ENCODE peak calls at places on chromosomes 6 and 20, in seven cellular contexts. One of them, this sample, is unnamed.

GRCh38 chr6:35719830-35720733 is 16.8 kb upstream of the ARMC12 start:
- DNase-seq in A549: no peak
- DNase-seq in H1: no peak
- DNase-seq in transverse colon: peak
- DNase-seq in sigmoid colon: peak
- DNase-seq in stomach: no peak
- DNase-seq in ovary: peak
- DNase-seq in this sample: no peak

GRCh38 chr20:32972181-32973076 is 31.8 kb downstream of the SUN5 start:
- DNase-seq in sigmoid colon: peak
- DNase-seq in H1: no peak
- DNase-seq in A549: no peak
- DNase-seq in stomach: no peak
- DNase-seq in ovary: no peak
- DNase-seq in transverse colon: peak
- DNase-seq in this sample: no peak

GRCh38 chr6:119351005-119351394 is 1.4 kb upstream of the MAN1A1 start:
- DNase-seq in ovary: no peak
- DNase-seq in A549: no peak
- DNase-seq in H1: no peak
- DNase-seq in stomach: no peak
- DNase-seq in transverse colon: no peak
- DNase-seq in sigmoid colon: no peak
- DNase-seq in this sample: no peak

GRCh38 chr20:21161926-21162325 is 36.0 kb downstream of the KIZ start:
- DNase-seq in H1: no peak
- DNase-seq in ovary: no peak
- DNase-seq in stomach: no peak
- DNase-seq in A549: no peak
- DNase-seq in sigmoid colon: no peak
- DNase-seq in transverse colon: no peak
- DNase-seq in this sample: no peak

GRCh38 chr6:81929828-81930227 is 177.3 kb upstream of the TENT5A start:
- DNase-seq in A549: no peak
- DNase-seq in ovary: no peak
- DNase-seq in H1: no peak
- DNase-seq in transverse colon: no peak
- DNase-seq in stomach: no peak
- DNase-seq in sigmoid colon: no peak
- DNase-seq in this sample: no peak

GRCh38 chr6:144063744-144064401 is 31.5 kb downstream of the SF3B5 start:
- DNase-seq in sigmoid colon: peak
- DNase-seq in transverse colon: peak
- DNase-seq in stomach: peak
- DNase-seq in A549: peak
- DNase-seq in ovary: peak
- DNase-seq in H1: no peak
- DNase-seq in this sample: peak

GRCh38 chr6:147297663-147298313 is 93.6 kb downstream of the STXBP5 start:
- DNase-seq in A549: no peak
- DNase-seq in H1: no peak
- DNase-seq in stomach: no peak
- DNase-seq in transverse colon: no peak
- DNase-seq in sigmoid colon: no peak
- DNase-seq in ovary: no peak
- DNase-seq in this sample: no peak

GRCh38 chr6:52741872-52742271 is 21.4 kb downstream of the GSTA2 start:
- DNase-seq in A549: no peak
- DNase-seq in sigmoid colon: no peak
- DNase-seq in transverse colon: no peak
- DNase-seq in H1: no peak
- DNase-seq in stomach: no peak
- DNase-seq in ovary: no peak
- DNase-seq in this sample: no peak

GRCh38 chr6:73798592-73798991 is 102.6 kb downstream of the CD109 start:
- DNase-seq in sigmoid colon: peak
- DNase-seq in stomach: no peak
- DNase-seq in ovary: no peak
- DNase-seq in H1: no peak
- DNase-seq in transverse colon: peak
- DNase-seq in A549: peak
- DNase-seq in this sample: peak

GRCh38 chr6:98976674-98977365 is 29.1 kb upstream of the FBXL4 start:
- DNase-seq in stomach: no peak
- DNase-seq in A549: no peak
- DNase-seq in sigmoid colon: no peak
- DNase-seq in ovary: no peak
- DNase-seq in transverse colon: no peak
- DNase-seq in H1: no peak
- DNase-seq in this sample: no peak

GRCh38 chr20:41436679-41437078 is 70.1 kb upstream of the EMILIN3 start:
- DNase-seq in ovary: no peak
- DNase-seq in sigmoid colon: no peak
- DNase-seq in stomach: no peak
- DNase-seq in transverse colon: no peak
- DNase-seq in A549: no peak
- DNase-seq in H1: no peak
- DNase-seq in this sample: no peak

GRCh38 chr6:139336488-139336887 is 38.0 kb downstream of the CITED2 start:
- DNase-seq in stomach: peak
- DNase-seq in sigmoid colon: no peak
- DNase-seq in ovary: peak
- DNase-seq in H1: no peak
- DNase-seq in transverse colon: peak
- DNase-seq in A549: no peak
- DNase-seq in this sample: no peak

GRCh38 chr20:38890497-38890818 is 35.8 kb upstream of the FAM83D start:
- DNase-seq in transverse colon: no peak
- DNase-seq in stomach: no peak
- DNase-seq in ovary: no peak
- DNase-seq in sigmoid colon: no peak
- DNase-seq in A549: no peak
- DNase-seq in H1: no peak
- DNase-seq in this sample: no peak

GRCh38 chr6:41427642-41428401 is 92.4 kb downstream of the NCR2 start:
- DNase-seq in A549: no peak
- DNase-seq in ovary: peak
- DNase-seq in H1: peak
- DNase-seq in stomach: peak
- DNase-seq in sigmoid colon: peak
- DNase-seq in transverse colon: peak
- DNase-seq in this sample: no peak

GRCh38 chr20:33022733-33023438 is 8.6 kb upstream of the BPIFB6 start:
- DNase-seq in transverse colon: no peak
- DNase-seq in sigmoid colon: no peak
- DNase-seq in H1: no peak
- DNase-seq in A549: no peak
- DNase-seq in stomach: no peak
- DNase-seq in ovary: no peak
- DNase-seq in this sample: no peak

GRCh38 chr6:118216751-118217150 is 309.7 kb downstream of the SLC35F1 start:
- DNase-seq in H1: no peak
- DNase-seq in A549: no peak
- DNase-seq in transverse colon: no peak
- DNase-seq in ovary: no peak
- DNase-seq in sigmoid colon: no peak
- DNase-seq in stomach: no peak
- DNase-seq in this sample: no peak

GRCh38 chr6:140660295-140660694 is 1285.8 kb upstream of the CITED2 start:
- DNase-seq in sigmoid colon: no peak
- DNase-seq in A549: no peak
- DNase-seq in stomach: no peak
- DNase-seq in transverse colon: no peak
- DNase-seq in H1: no peak
- DNase-seq in ovary: no peak
- DNase-seq in this sample: no peak

GRCh38 chr6:6730831-6731230 is 142.3 kb downstream of the LY86 start:
- DNase-seq in sigmoid colon: peak
- DNase-seq in ovary: no peak
- DNase-seq in transverse colon: no peak
- DNase-seq in H1: no peak
- DNase-seq in A549: no peak
- DNase-seq in stomach: no peak
- DNase-seq in this sample: no peak

GRCh38 chr20:50493881-50494253 is 16.3 kb upstream of the PTPN1 start:
- DNase-seq in sigmoid colon: no peak
- DNase-seq in A549: no peak
- DNase-seq in H1: no peak
- DNase-seq in stomach: no peak
- DNase-seq in ovary: peak
- DNase-seq in transverse colon: no peak
- DNase-seq in this sample: no peak

GRCh38 chr20:43583982-43584432 is 6.7 kb upstream of the IFT52 start:
- DNase-seq in A549: no peak
- DNase-seq in transverse colon: peak
- DNase-seq in stomach: peak
- DNase-seq in ovary: peak
- DNase-seq in H1: no peak
- DNase-seq in sigmoid colon: no peak
- DNase-seq in this sample: peak

GRCh38 chr20:50292324-50293243 is 102.0 kb downstream of the CEBPB start:
- DNase-seq in transverse colon: peak
- DNase-seq in ovary: peak
- DNase-seq in A549: peak
- DNase-seq in stomach: peak
- DNase-seq in H1: no peak
- DNase-seq in sigmoid colon: peak
- DNase-seq in this sample: peak

GRCh38 chr20:43662943-43663655 is 3.8 kb upstream of the MYBL2 start:
- DNase-seq in A549: no peak
- DNase-seq in ovary: no peak
- DNase-seq in H1: no peak
- DNase-seq in stomach: no peak
- DNase-seq in sigmoid colon: no peak
- DNase-seq in transverse colon: peak
- DNase-seq in this sample: no peak

GRCh38 chr20:7193681-7194080 is 426.2 kb downstream of the BMP2 start:
- DNase-seq in H1: no peak
- DNase-seq in sigmoid colon: no peak
- DNase-seq in transverse colon: no peak
- DNase-seq in ovary: no peak
- DNase-seq in A549: no peak
- DNase-seq in stomach: no peak
- DNase-seq in this sample: no peak

GRCh38 chr6:153962548-153962947 is 76.5 kb upstream of the OPRM1 start:
- DNase-seq in stomach: no peak
- DNase-seq in A549: no peak
- DNase-seq in H1: no peak
- DNase-seq in sigmoid colon: no peak
- DNase-seq in ovary: no peak
- DNase-seq in transverse colon: no peak
- DNase-seq in this sample: no peak
- TF ChIP-seq EP300 in stomach: no peak
- TF ChIP-seq EP300 in A549: no peak
- TF ChIP-seq EP300 in H1: no peak
- TF ChIP-seq EP300 in sigmoid colon: no peak
- TF ChIP-seq EP300 in ovary: no peak
- TF ChIP-seq EP300 in transverse colon: no peak
- TF ChIP-seq EP300 in this sample: no peak

GRCh38 chr6:115055579-115055978 is 712.8 kb upstream of the HS3ST5 start:
- DNase-seq in stomach: no peak
- DNase-seq in ovary: no peak
- DNase-seq in A549: no peak
- DNase-seq in sigmoid colon: no peak
- DNase-seq in H1: no peak
- DNase-seq in transverse colon: no peak
- DNase-seq in this sample: no peak
- TF ChIP-seq POLR2A in stomach: no peak
- TF ChIP-seq POLR2A in ovary: no peak
- TF ChIP-seq POLR2A in A549: no peak
- TF ChIP-seq POLR2A in sigmoid colon: no peak
- TF ChIP-seq POLR2A in H1: no peak
- TF ChIP-seq POLR2A in transverse colon: no peak
- TF ChIP-seq POLR2A in this sample: no peak

DNA sequence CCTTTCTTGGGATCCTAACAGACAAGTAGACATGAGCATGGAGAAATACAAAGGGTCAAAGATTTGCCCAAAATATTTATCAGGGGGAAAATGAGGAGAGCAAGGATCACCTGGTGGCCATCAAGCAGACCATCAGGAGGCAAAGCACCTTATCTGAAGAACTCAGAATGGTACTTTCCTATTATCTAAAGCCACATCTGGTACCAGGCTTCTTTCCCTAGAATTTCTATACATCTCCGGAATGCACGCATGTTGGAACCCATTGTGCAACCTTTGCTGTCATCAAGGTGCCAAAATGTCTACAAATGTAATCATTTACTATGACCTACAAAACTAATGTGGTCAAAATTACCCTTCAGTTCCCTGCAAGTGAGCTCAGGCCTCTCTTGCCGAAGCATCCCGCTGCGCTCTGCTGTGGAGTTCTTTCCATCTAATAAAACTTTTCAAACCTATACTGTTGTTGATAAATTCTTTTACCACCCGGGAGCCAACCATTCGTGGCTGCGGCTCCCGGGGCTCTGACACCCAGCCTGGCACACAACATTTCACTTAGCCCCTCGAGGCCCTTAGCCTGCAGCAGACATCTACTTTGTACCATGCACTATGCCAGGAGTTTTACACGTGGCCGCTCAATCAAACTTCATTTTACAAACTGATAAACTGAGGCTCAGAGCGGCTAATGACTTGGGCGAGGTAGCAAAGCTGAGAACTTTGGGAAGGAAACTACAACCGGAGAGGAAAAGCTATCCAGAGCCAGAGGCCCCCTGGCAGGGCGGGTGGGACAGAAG is 3.8 kb upstream of the CPXM1 start:
- DNase-seq in A549: no peak
- DNase-seq in ovary: no peak
- DNase-seq in transverse colon: no peak
- DNase-seq in sigmoid colon: no peak
- DNase-seq in stomach: no peak
- DNase-seq in H1: no peak
- DNase-seq in this sample: no peak
- TF ChIP-seq EP300 in A549: no peak
- TF ChIP-seq EP300 in ovary: no peak
- TF ChIP-seq EP300 in transverse colon: no peak
- TF ChIP-seq EP300 in sigmoid colon: no peak
- TF ChIP-seq EP300 in stomach: no peak
- TF ChIP-seq EP300 in H1: no peak
- TF ChIP-seq EP300 in this sample: no peak

DNA sequence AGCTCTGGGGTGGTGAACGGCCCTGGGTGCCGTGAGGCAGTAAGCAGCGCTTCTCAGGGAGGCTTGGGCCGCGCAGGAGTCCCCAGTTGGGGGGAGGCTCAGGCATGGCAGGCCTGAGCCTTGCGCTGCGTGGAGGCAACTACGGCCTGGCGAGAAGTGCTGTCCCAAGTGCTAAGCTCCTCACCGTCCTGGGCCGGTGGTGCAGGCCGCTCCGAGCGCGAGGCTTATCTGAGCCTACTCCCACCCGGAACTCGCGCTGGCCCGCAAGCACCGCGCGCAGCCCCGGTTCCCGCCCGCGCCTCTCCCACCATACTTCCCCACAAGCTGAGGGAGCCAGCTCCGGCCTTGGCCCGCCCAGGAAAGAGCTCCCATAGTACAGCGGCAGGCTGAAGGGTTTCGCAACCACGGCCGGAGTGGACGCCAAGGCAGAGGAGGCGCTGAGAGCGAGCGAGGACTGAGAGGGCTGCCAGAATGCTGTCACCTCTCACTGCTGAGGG is 1.8 kb upstream of the WRNIP1 start:
- DNase-seq in ovary: peak
- DNase-seq in stomach: no peak
- DNase-seq in H1: no peak
- DNase-seq in sigmoid colon: peak
- DNase-seq in transverse colon: no peak
- DNase-seq in A549: no peak
- DNase-seq in this sample: no peak
- TF ChIP-seq POLR2A in ovary: no peak
- TF ChIP-seq POLR2A in stomach: no peak
- TF ChIP-seq POLR2A in H1: no peak
- TF ChIP-seq POLR2A in sigmoid colon: no peak
- TF ChIP-seq POLR2A in transverse colon: no peak
- TF ChIP-seq POLR2A in A549: no peak
- TF ChIP-seq POLR2A in this sample: no peak

This sample was measured in tibial nerve.